ENCODE peak calls at places on chromosomes 7 and 10, in ten cellular contexts. R is sigmoid colon, Q is heart right ventricle, U is neuronal stem cell, V is uterus, E is H9, P is IMR-90, D is psoas muscle, S is hepatocyte, Y is endothelial cell of umbilical vein. J is an unnamed sample. For H3K4me1 and H3K27me3, the result is how much of the 10 kb centered on the place peaks cover.

GRCh38 chr10:128174581-128175559 is 48.6 kb upstream of the MKI67 start:
- DNase-seq in Q (no peak), P (no peak), U (no peak), S (no peak), Y (no peak), E (no peak), V (no peak), D (no peak), R (no peak), J (peak)

GRCh38 chr10:8998751-8999150 is 944.3 kb downstream of the GATA3 start:
- DNase-seq in S (no peak), P (no peak), U (no peak), Q (no peak), E (no peak), V (no peak), D (no peak), R (no peak), Y (no peak), J (no peak)

GRCh38 chr7:69504733-69505132 is 93.5 kb upstream of the AUTS2 start:
- DNase-seq in Q (no peak), D (no peak), E (no peak), Y (no peak), R (no peak), V (no peak), S (no peak), P (no peak), U (no peak), J (no peak)

GRCh38 chr7:157011333-157012112 is 1.1 kb upstream of the MNX1 start:
- DNase-seq in D (no peak), P (no peak), V (no peak), E (peak), Q (no peak), R (no peak), U (no peak), S (no peak), Y (no peak), J (no peak)

GRCh38 chr7:11779864-11780263 is 52.1 kb downstream of the THSD7A start:
- DNase-seq in R (no peak), U (no peak), P (no peak), E (no peak), S (no peak), Q (no peak), Y (no peak), D (no peak), V (no peak), J (no peak)

GRCh38 chr7:102728-103127 is 89.6 kb upstream of the FAM20C start:
- DNase-seq in E (no peak), P (no peak), R (no peak), S (no peak), Q (no peak), V (no peak), U (no peak), Y (no peak), D (no peak), J (no peak)

GRCh38 chr7:122864838-122865237 is 21.4 kb downstream of the CADPS2 start:
- DNase-seq in E (no peak), Y (no peak), D (no peak), Q (no peak), P (no peak), S (no peak), R (no peak), V (no peak), U (no peak), J (no peak)

GRCh38 chr7:113197274-113197673 is 78.9 kb upstream of the SMIM30 start:
- DNase-seq in V (no peak), Y (no peak), Q (no peak), P (peak), U (no peak), D (no peak), R (no peak), E (no peak), S (no peak), J (no peak)

GRCh38 chr10:55183993-55184392 is 383.0 kb upstream of the PCDH15 start:
- DNase-seq in Q (no peak), V (no peak), R (no peak), E (no peak), P (no peak), U (no peak), D (no peak), Y (no peak), S (no peak), J (no peak)

GRCh38 chr10:101704306-101704705 is 9.3 kb upstream of the FBXW4 start:
- DNase-seq in R (no peak), D (no peak), P (no peak), S (no peak), V (no peak), Y (no peak), U (no peak), E (no peak), Q (no peak), J (no peak)
- H3K4me1 ChIP-seq in R (under half), D (under half), P (under half), S (under half), V (under half), Y (under half), U (under half), E (under half), Q (under half), J (under half)

GRCh38 chr10:78203915-78204818 is 170.5 kb downstream of the RPS24 start:
- DNase-seq in R (no peak), V (peak), Q (peak), Y (peak), E (no peak), S (peak), P (no peak), U (no peak), D (no peak), J (peak)

GRCh38 chr10:78205457-78205856 is 171.8 kb downstream of the RPS24 start:
- DNase-seq in S (no peak), V (no peak), D (no peak), P (no peak), U (no peak), Q (no peak), R (no peak), E (no peak), Y (no peak), J (no peak)

GRCh38 chr10:78200686-78201085 is 167.0 kb downstream of the RPS24 start:
- DNase-seq in Y (no peak), U (no peak), D (no peak), P (no peak), E (no peak), R (no peak), S (no peak), V (no peak), Q (no peak), J (no peak)

GRCh38 chr10:78199759-78200158 is 166.1 kb downstream of the RPS24 start:
- DNase-seq in V (no peak), D (no peak), R (no peak), P (no peak), Y (no peak), Q (no peak), S (no peak), E (no peak), U (no peak), J (no peak)

DNA sequence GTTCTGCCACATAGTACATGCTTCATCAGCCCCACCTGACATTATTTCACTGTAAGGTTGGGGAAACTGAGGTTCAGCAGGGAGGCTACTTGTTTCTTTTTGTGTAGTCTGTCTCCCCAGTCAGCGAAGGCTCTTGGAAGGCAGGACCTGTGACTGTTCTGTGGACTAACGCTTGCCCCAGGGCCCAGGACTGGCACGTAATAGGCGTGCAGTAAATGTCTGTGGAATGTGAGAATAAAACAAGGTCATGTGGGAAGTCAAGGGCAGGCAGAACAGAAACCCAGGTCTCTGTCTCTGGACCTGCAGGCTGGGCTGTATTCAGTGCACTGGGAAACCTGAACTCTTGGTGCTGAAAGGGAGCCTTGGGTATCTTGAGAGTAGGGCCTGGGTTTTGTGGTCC is 168.7 kb downstream of the RPS24 start:
- DNase-seq in S (no peak), U (no peak), Y (no peak), D (no peak), E (no peak), R (no peak), P (no peak), Q (no peak), V (no peak), J (no peak)
- H3K27me3 ChIP-seq in S (under half), U (under half), Y (under half), D (under half), E (under half), R (under half), P (under half), Q (under half), V (under half), J (under half)

GRCh38 chr10:43401627-43402026 is 7.4 kb downstream of the HNRNPF start:
- DNase-seq in Y (peak), R (no peak), Q (no peak), U (no peak), D (no peak), E (peak), V (no peak), S (no peak), P (no peak), J (no peak)
- H3K4me1 ChIP-seq in Y (half or more), R (half or more), Q (half or more), U (under half), D (half or more), E (under half), V (under half), S (half or more), P (under half), J (under half)

GRCh38 chr7:43296306-43296705 is 183.9 kb downstream of the HECW1 start:
- DNase-seq in V (peak), U (no peak), P (peak), D (peak), R (peak), E (no peak), S (no peak), Q (no peak), Y (no peak), J (no peak)
- H3K27me3 ChIP-seq in V (under half), U (under half), P (under half), D (under half), R (under half), E (under half), S (under half), Q (under half), Y (under half), J (under half)